ENCODE peak calls at places on chromosomes 5 and 9, in five cellular contexts. C is A549, T is body of pancreas, W is HCT116, M is lung. K is an unnamed sample.

GRCh38 chr5:8726383-8727036 is 819.4 kb downstream of the SEMA5A start:
- DNase-seq in C (no peak), M (no peak), W (no peak), T (no peak), K (no peak)

GRCh38 chr5:10838038-10838437 is 77.0 kb upstream of the DAP start:
- DNase-seq in T (no peak), M (no peak), W (no peak), C (no peak), K (no peak)

GRCh38 chr5:181173420-181174342 is 26.3 kb downstream of the OR2V2 start:
- DNase-seq in W (peak), T (no peak), C (peak), M (no peak), K (peak)

GRCh38 chr5:179805070-179805528 is 1.6 kb downstream of the MGAT4B start:
- DNase-seq in M (no peak), W (no peak), C (no peak), T (peak), K (no peak)

GRCh38 chr5:173741729-173742431 is 125.4 kb upstream of the BOD1 start:
- DNase-seq in W (no peak), T (no peak), M (no peak), C (no peak), K (no peak)

GRCh38 chr9:126613656-126614055 is at the start of gene LMX1B:
- DNase-seq in M (no peak), W (peak), C (peak), T (peak), K (peak)

GRCh38 chr5:1002836-1003235 is 5.8 kb upstream of the NKD2 start:
- DNase-seq in T (no peak), C (no peak), M (peak), W (no peak), K (no peak)

GRCh38 chr5:177089146-177089545 is 2.4 kb downstream of the FGFR4 start:
- DNase-seq in C (no peak), M (no peak), T (no peak), W (no peak), K (peak)

GRCh38 chr5:76544268-76544926 is 78.8 kb downstream of the F2RL2 start:
- DNase-seq in C (peak), M (no peak), W (peak), T (peak), K (peak)

GRCh38 chr5:52356311-52356918 is 431.3 kb upstream of the ITGA1 start:
- DNase-seq in W (no peak), M (no peak), C (no peak), T (no peak), K (peak)

GRCh38 chr9:125433461-125434001 is 171.9 kb downstream of the GAPVD1 start:
- DNase-seq in C (no peak), T (no peak), W (no peak), M (no peak), K (no peak)

GRCh38 chr5:3302228-3302627 is 293.4 kb upstream of the IRX1 start:
- DNase-seq in M (no peak), T (no peak), W (no peak), C (no peak), K (no peak)

GRCh38 chr5:172004824-172005237 is 1.6 kb downstream of the FBXW11 start:
- DNase-seq in W (no peak), C (no peak), T (no peak), M (no peak), K (no peak)

GRCh38 chr9:130371196-130371966 is 73.4 kb upstream of the ASS1 start:
- DNase-seq in T (no peak), C (no peak), M (no peak), W (no peak), K (peak)

GRCh38 chr5:120055858-120056257 is 408.2 kb upstream of the PRR16 start:
- DNase-seq in C (no peak), T (no peak), W (peak), M (no peak), K (peak)

GRCh38 chr9:104795857-104796256 is 31.9 kb downstream of the NIPSNAP3B start:
- DNase-seq in T (no peak), M (peak), W (no peak), C (no peak), K (peak)

GRCh38 chr9:24210641-24211040 is 335.1 kb downstream of the IZUMO3 start:
- DNase-seq in T (no peak), C (no peak), M (no peak), W (no peak), K (no peak)

GRCh38 chr5:68067353-68067752 is 148.2 kb upstream of the PIK3R1 start:
- DNase-seq in M (no peak), W (no peak), C (no peak), T (no peak), K (no peak)

GRCh38 chr9:134240371-134240770 is 76.0 kb upstream of the RNU6ATAC start:
- DNase-seq in W (no peak), M (no peak), T (no peak), C (no peak), K (no peak)

GRCh38 chr9:135605238-135605781 is 34.0 kb downstream of the GLT6D1 start:
- DNase-seq in W (no peak), M (no peak), T (peak), C (no peak), K (peak)

GRCh38 chr9:93903886-93904648 is 51.1 kb downstream of the BARX1 start:
- DNase-seq in C (no peak), W (no peak), T (peak), M (no peak), K (no peak)

GRCh38 chr9:530681-531080 is 310.8 kb upstream of the DMRT1 start:
- DNase-seq in M (no peak), C (no peak), W (peak), T (peak), K (no peak)

GRCh38 chr9:129665008-129665771 is at the start of gene PRRX2:
- DNase-seq in W (no peak), C (peak), M (no peak), T (no peak), K (no peak)

GRCh38 chr5:90853759-90854515 is 295.3 kb downstream of the ADGRV1 start:
- DNase-seq in M (no peak), C (no peak), W (no peak), T (no peak), K (no peak)

GRCh38 chr9:112174965-112175795 is at the start of gene SUSD1:
- DNase-seq in T (peak), M (peak), W (no peak), C (no peak), K (no peak)

GRCh38 chr5:149902177-149902576 is 42.4 kb downstream of the PDE6A start:
- DNase-seq in C (no peak), M (no peak), W (no peak), T (no peak), K (no peak)

DNA sequence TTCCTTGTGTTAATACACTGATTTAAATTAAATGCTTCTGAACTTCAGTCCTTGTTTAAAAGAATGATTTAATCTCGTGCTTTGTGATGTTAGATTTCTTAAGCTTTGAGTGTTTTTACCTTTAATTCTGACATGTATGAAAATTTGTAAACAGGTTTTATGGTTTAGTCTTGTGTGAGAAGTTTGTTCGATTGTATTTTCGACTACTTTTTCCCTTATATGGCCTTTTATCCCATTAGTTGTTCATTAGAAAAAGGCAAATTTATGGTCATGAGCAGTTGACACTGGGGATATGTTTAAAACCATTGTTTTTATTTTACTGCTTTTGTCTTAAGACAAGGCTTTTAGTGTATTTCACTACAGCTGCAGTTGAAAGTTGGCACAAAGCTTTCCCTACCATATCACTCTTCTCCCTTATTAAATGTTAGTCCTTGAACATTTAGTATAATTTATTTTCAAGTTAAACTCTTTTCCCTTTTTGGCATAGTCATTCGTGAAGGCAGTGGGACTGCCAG is 3.3 kb downstream of the UBE2R2 start:
- DNase-seq in M (no peak), C (no peak), T (no peak), W (no peak), K (peak)
- H3K4me3 ChIP-seq in M (no peak), C (no peak), T (no peak), W (no peak), K (no peak)

DNA sequence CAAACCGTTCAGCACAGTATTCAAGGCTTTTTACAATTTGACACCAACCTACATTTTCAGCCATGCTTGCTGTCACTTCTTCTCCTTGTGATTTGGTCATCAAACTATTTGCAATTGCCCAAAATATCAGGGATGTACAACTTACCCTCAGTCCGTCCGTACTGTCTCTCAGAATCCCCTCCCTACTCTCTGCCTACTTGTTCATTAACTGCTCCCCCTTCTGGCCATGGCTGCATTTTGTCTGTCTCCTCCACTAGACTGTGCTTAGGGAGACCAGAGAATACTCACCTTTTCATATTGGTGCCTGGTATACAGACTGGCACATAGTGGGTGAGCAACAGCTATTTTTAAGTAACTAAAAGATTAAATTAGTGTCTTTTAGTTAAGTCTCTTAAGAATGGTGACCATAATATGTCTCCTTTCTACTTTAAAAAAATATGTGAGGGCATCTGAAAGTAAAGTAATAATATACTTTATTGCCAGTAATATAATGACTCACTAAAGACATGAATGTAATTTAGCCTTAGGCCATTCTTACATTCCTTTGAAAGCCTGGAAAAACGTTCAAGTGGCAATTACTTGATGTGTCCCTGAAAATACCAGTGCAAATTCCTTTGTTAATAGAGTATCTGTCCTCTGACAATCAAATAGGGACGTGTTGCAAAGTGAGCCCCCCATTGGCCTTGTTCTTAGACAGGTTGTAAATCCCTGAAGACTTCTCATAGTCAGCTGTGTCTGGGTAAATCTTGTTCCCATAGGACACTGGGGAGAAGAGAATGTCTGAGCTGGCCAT is 27.8 kb downstream of the PRLR start:
- DNase-seq in W (peak), T (peak), M (peak), C (peak), K (peak)
- TF ChIP-seq CTCF in W (peak), T (peak), M (peak), C (peak), K (peak)

GRCh38 chr9:136996361-136997281 is at the start of gene CLIC3:
- DNase-seq in M (peak), T (no peak), C (peak), W (no peak), K (no peak)

GRCh38 chr9:136995370-136995769 is 998 bp downstream of the CLIC3 start:
- DNase-seq in M (no peak), W (no peak), T (no peak), C (no peak), K (no peak)

GRCh38 chr9:136995772-136996308 is 528 bp downstream of the CLIC3 start:
- DNase-seq in T (peak), W (no peak), C (no peak), M (peak), K (no peak)

GRCh38 chr9:136994180-136994884 is 2.0 kb downstream of the CLIC3 start:
- DNase-seq in C (no peak), M (no peak), T (no peak), W (no peak), K (no peak)

GRCh38 chr9:136994885-136995224 is 1.5 kb downstream of the CLIC3 start:
- DNase-seq in T (no peak), C (no peak), M (no peak), W (no peak), K (no peak)
- H3K4me3 ChIP-seq in T (no peak), C (no peak), M (no peak), W (no peak), K (no peak)

DNA sequence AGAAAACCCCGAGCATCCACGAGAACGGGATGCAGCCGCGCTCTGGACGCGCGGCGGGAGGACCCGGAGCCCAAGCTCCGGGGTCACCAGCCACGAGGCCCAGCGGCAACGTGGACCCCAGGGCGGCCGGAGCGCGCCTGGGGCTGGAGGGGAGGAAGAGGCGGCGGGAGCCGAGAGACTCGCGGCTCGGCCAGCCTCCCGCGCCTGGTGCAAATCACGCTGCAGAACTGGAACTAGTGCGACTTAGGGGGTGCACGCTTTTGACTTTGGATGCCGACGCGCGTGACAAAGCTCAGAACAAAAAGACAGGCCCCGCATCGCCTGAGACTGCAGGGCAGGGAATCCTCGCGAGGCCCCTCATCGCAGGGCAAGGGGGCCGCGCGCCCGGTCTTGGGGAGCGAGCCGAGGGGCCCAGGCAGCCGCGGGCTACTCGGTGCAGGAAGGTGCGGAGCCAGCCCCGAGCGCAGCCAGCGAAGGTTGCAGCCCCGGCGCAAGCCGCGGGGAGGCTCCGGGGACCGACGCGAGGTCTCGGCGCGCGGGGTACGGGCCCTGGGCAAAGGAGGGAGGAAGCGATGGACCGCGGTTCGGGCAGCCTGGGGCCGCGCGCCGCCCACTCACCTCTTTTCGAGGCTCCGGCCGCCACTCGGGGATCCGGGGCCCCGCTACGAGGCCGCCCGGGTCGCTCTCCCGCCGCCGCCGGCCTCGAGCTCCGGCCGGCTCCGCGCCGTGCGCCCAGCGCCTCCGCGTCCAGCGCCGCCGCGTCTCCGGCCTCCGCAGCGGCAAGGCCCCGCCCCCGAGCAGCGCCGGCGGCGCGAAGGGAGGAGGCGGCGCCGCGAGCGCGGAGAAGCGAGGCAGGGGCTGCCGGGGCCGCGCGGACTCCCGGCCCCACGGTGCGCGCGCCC is at the start of gene GOLM1:
- DNase-seq in M (peak), C (peak), W (no peak), T (peak), K (peak)
- TF ChIP-seq CTCF in M (no peak), C (no peak), W (peak), T (peak), K (no peak)

GRCh38 chr5:17401509-17402290 is 96.3 kb upstream of the TAF11L2 start:
- DNase-seq in W (no peak), T (no peak), C (no peak), M (no peak), K (no peak)
- H3K4me3 ChIP-seq in W (no peak), T (no peak), C (no peak), M (no peak), K (no peak)

K was measured in choroid plexus epithelial cell.